ENCODE peak calls at places on chromosomes 12 and 14, in six cellular contexts. W is neural progenitor cell, X is fibroblast of lung, Z is HCT116, A is GM12878, S is neuronal stem cell. L is an unnamed sample.

GRCh38 chr14:57970175-57970574 is 104.3 kb upstream of the SLC35F4 start:
- DNase-seq in W (no peak), A (no peak), Z (no peak), X (no peak), S (no peak), L (no peak)

GRCh38 chr12:106170285-106170684 is 31.5 kb upstream of the NUAK1 start:
- DNase-seq in W (no peak), A (no peak), X (peak), S (no peak), Z (no peak), L (peak)

GRCh38 chr14:32545109-32545857 is 216.2 kb downstream of the AKAP6 start:
- DNase-seq in X (no peak), S (no peak), Z (no peak), A (no peak), W (no peak), L (peak)

GRCh38 chr14:25108959-25109358 is 59.0 kb upstream of the STXBP6 start:
- DNase-seq in X (no peak), W (no peak), S (no peak), A (no peak), Z (no peak), L (no peak)

GRCh38 chr12:76878045-76878898 is 547 bp downstream of the CSRP2 start:
- DNase-seq in Z (peak), W (peak), A (no peak), X (peak), S (peak), L (peak)

GRCh38 chr14:90968025-90968424 is 92.4 kb downstream of the RPS6KA5 start:
- DNase-seq in A (no peak), W (no peak), S (no peak), Z (no peak), X (peak), L (peak)

GRCh38 chr14:59189281-59189821 is 884 bp downstream of the DAAM1 start:
- DNase-seq in S (peak), Z (no peak), W (peak), A (no peak), X (no peak), L (peak)

GRCh38 chr14:103705524-103706284 is 9.5 kb downstream of the XRCC3 start:
- DNase-seq in S (no peak), A (no peak), W (no peak), X (no peak), Z (no peak), L (no peak)

GRCh38 chr14:56100556-56100955 is 17.7 kb upstream of the PELI2 start:
- DNase-seq in X (no peak), A (no peak), W (no peak), S (no peak), Z (no peak), L (peak)

GRCh38 chr12:124506832-124507153 is 60.6 kb downstream of the NCOR2 start:
- DNase-seq in X (no peak), A (no peak), S (no peak), W (no peak), Z (no peak), L (no peak)

GRCh38 chr12:124509676-124510300 is 57.6 kb downstream of the NCOR2 start:
- DNase-seq in S (no peak), W (peak), X (peak), A (no peak), Z (no peak), L (peak)

GRCh38 chr12:124507188-124508109 is 60.0 kb downstream of the NCOR2 start:
- DNase-seq in X (peak), Z (no peak), A (no peak), W (peak), S (no peak), L (peak)

GRCh38 chr12:124509300-124509675 is 58.1 kb downstream of the NCOR2 start:
- DNase-seq in X (no peak), A (no peak), S (no peak), Z (no peak), W (no peak), L (no peak)

GRCh38 chr12:124508323-124509096 is 58.9 kb downstream of the NCOR2 start:
- DNase-seq in Z (no peak), S (no peak), X (peak), A (no peak), W (no peak), L (peak)
- H3K9ac ChIP-seq in Z (no peak), S (peak), X (peak), A (no peak), W (no peak), L (no peak)

DNA sequence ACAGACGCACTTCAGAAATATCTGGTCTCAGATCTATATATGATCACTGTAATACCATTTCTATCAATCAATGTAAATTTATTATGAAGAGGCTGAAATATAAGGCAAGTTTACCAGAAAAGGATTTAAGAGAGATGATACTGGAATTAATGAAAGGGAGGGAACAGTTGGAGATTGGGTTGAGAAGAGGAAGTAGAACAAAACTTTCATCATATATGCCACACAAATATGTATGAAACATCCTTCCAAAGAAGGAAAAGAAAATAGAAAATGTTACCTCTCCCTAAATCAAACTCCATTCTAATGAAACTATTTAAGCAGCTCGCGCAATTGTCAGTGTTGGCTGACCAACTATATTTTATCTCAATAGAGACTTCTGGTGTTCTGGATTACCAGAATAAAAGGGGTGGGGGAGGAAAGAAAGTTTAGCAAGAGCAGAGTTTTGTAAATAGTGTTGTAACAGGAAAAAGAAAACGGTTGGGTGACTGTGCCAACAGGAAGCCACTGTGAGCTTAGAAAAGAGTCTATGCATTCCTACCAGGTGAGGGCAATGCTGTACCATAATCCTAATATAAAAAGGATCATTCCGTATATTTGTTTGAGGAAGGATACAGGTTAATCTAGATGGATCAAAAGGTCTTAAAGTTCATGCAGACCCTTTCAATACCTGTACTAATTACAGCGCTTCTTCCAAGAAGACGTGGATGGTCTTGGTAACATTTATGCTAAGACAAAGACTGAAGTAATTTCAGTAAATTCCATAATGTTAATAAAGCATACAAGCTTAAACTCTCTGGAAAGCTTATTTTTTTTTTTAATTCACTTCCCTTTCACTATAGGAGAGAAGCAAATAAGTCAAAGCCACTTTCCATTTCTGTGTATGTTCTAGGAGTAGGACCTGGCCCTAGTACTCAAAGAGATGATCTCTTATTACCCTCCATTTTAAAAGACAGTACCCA is 14.5 kb upstream of the LLPH start:
- DNase-seq in A (no peak), X (peak), Z (peak), S (peak), W (peak), L (peak)
- H3K9ac ChIP-seq in A (no peak), X (no peak), Z (no peak), S (no peak), W (no peak), L (peak)

DNA sequence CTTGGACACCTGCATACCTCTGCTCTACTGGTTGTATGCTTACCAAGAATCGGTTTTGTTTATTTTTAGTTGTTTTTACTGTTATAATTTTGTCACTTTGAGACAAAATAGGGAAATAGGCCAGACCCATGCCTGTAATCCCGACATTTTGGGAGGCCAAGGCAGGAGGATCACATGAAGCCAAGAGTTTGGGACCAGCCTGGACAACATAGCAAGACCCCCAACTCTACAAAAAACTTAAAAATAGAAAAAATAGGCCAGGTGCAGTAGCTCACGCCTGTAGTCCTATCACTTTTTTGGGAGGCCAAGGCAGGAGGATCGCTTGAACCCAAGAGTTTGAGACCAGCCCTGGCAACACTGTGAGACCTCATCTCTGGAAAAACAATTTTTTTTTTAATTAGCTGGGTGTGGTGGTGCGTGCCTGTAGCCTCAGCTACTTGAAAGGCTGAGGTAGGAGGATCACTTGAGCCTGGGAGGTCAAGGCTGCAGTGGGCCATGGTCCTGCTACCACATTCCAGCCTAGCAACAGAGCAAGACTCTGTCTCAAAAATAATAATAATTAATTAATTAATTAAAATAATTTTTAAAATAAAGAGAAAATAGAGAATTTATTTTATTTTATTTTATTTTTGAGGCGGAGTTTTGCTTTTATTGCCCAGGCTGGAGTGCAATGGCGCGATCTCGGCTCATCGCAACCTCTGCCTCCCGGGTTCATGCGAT is 1.3 kb upstream of the MRPS35 start:
- DNase-seq in Z (no peak), S (no peak), A (no peak), W (no peak), X (no peak), L (no peak)
- H3K9ac ChIP-seq in Z (no peak), S (no peak), A (no peak), W (no peak), X (peak), L (peak)

DNA sequence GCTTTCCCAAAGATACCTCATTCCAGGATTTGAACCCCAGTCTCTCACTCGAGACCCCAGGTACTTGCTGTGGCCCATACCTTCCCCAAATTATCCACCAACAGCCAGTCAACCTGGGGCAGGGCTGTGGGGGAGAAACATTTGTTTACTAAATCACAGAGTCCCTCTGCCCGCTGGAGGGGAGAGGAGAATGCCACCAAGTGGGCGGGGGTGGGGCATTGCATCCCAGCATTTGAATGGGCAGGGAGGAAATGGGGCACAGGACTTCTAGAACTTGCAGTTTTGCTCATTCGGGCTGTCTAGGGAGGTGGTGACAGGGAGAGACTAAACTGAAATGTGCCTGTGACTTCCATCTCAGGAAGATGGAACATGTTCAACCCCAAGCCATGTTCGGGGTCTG is 10.9 kb upstream of the SERPINA9 start:
- DNase-seq in W (peak), Z (no peak), X (no peak), A (no peak), S (no peak), L (no peak)
- H3K9ac ChIP-seq in W (no peak), Z (no peak), X (no peak), A (no peak), S (no peak), L (no peak)

GRCh38 chr12:6370576-6370935 is 4.8 kb downstream of the SCNN1A start:
- DNase-seq in S (no peak), A (no peak), Z (no peak), W (no peak), X (no peak), L (no peak)

GRCh38 chr12:6370994-6371754 is 4.2 kb downstream of the SCNN1A start:
- DNase-seq in S (peak), Z (peak), X (peak), W (peak), A (peak), L (peak)

GRCh38 chr12:6374028-6374780 is 1.2 kb downstream of the SCNN1A start:
- DNase-seq in A (no peak), Z (no peak), W (no peak), X (no peak), S (no peak), L (no peak)

GRCh38 chr12:6373022-6373787 is 2.2 kb downstream of the SCNN1A start:
- DNase-seq in A (no peak), Z (peak), W (no peak), X (no peak), S (no peak), L (no peak)

GRCh38 chr12:6372403-6373003 is 2.9 kb downstream of the SCNN1A start:
- DNase-seq in X (peak), W (peak), A (no peak), S (no peak), Z (peak), L (peak)
- H3K9ac ChIP-seq in X (no peak), W (no peak), A (no peak), S (peak), Z (peak), L (peak)

GRCh38 chr12:32895688-32896437 is 714 bp downstream of the PKP2 start:
- DNase-seq in A (no peak), W (peak), Z (no peak), S (no peak), X (no peak), L (no peak)

GRCh38 chr12:32893008-32893407 is 3.6 kb downstream of the PKP2 start:
- DNase-seq in A (no peak), X (no peak), S (no peak), W (peak), Z (no peak), L (no peak)

GRCh38 chr12:32893458-32893857 is 3.1 kb downstream of the PKP2 start:
- DNase-seq in X (no peak), Z (no peak), S (no peak), W (no peak), A (no peak), L (no peak)

GRCh38 chr12:32896438-32897275 is at the start of gene PKP2:
- DNase-seq in W (peak), X (no peak), S (peak), Z (peak), A (no peak), L (peak)

GRCh38 chr12:32894566-32894965 is 2.0 kb downstream of the PKP2 start:
- DNase-seq in A (no peak), S (no peak), W (no peak), Z (no peak), X (no peak), L (no peak)
- H3K9ac ChIP-seq in A (no peak), S (no peak), W (no peak), Z (no peak), X (no peak), L (no peak)

DNA sequence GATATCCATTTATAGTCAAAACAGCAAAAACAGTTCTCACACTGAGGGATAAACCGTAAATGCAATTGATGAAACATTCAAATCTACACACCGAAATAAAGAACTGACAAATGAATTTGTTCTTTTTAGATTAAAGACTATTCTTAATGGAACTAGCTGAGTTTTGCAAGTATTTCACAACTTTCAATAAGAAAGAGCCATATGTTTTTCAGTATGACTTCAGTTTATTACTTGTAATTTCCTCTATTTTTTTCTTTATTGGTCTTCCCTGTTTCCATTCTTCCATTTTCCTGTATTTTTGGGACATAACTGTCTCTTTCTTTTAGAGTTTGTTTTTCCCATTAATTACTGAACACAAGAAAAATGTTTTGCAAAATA is 4.3 kb downstream of the BCAT1 start:
- DNase-seq in Z (no peak), W (no peak), X (no peak), A (no peak), S (no peak), L (no peak)
- H3K9ac ChIP-seq in Z (no peak), W (no peak), X (no peak), A (no peak), S (no peak), L (no peak)

GRCh38 chr14:75630695-75631452 is 29.8 kb downstream of the ERG28 start:
- DNase-seq in W (no peak), X (no peak), S (no peak), Z (no peak), A (no peak), L (no peak)
- H3K9ac ChIP-seq in W (no peak), X (no peak), S (no peak), Z (no peak), A (no peak), L (no peak)

GRCh38 chr12:12423367-12423766 is 66.5 kb downstream of the BORCS5 start:
- DNase-seq in Z (no peak), W (no peak), A (no peak), X (no peak), S (no peak), L (no peak)

GRCh38 chr12:12428047-12428446 is 71.2 kb downstream of the BORCS5 start:
- DNase-seq in Z (no peak), W (no peak), X (no peak), S (no peak), A (no peak), L (no peak)

GRCh38 chr12:12428961-12429657 is 72.2 kb downstream of the BORCS5 start:
- DNase-seq in X (no peak), W (no peak), A (no peak), Z (no peak), S (no peak), L (no peak)

GRCh38 chr12:12427568-12427967 is 70.7 kb downstream of the BORCS5 start:
- DNase-seq in W (no peak), Z (no peak), A (no peak), X (no peak), S (no peak), L (no peak)

GRCh38 chr12:12425616-12426015 is 68.7 kb downstream of the BORCS5 start:
- DNase-seq in W (no peak), S (no peak), A (no peak), X (no peak), Z (no peak), L (peak)
- H3K9ac ChIP-seq in W (no peak), S (no peak), A (no peak), X (no peak), Z (no peak), L (no peak)